ENCODE peak calls at places on chromosomes 13 and 19, in five cellular contexts. One of them, this sample, is unnamed.

GRCh38 chr13:75635101-75635620 is 969 bp upstream of the LMO7 start:
- DNase-seq in cardiac muscle cell: no peak
- DNase-seq in CD8-positive, alpha-beta memory T cell: no peak
- DNase-seq in body of pancreas: no peak
- DNase-seq in dorsolateral prefrontal cortex: no peak
- DNase-seq in this sample: no peak

GRCh38 chr19:19662344-19662743 is 1.1 kb downstream of the ATP13A1 start:
- DNase-seq in cardiac muscle cell: no peak
- DNase-seq in CD8-positive, alpha-beta memory T cell: peak; percentile 43
- DNase-seq in body of pancreas: no peak
- DNase-seq in dorsolateral prefrontal cortex: no peak
- DNase-seq in this sample: no peak

GRCh38 chr19:21221653-21222052 is 79.8 kb downstream of the ZNF431 start:
- DNase-seq in cardiac muscle cell: no peak
- DNase-seq in CD8-positive, alpha-beta memory T cell: no peak
- DNase-seq in body of pancreas: no peak
- DNase-seq in dorsolateral prefrontal cortex: no peak
- DNase-seq in this sample: no peak

GRCh38 chr13:108276060-108276459 is 6.5 kb downstream of the TNFSF13B start:
- DNase-seq in cardiac muscle cell: peak; percentile 45
- DNase-seq in CD8-positive, alpha-beta memory T cell: no peak
- DNase-seq in body of pancreas: no peak
- DNase-seq in dorsolateral prefrontal cortex: no peak
- DNase-seq in this sample: peak; percentile 32

GRCh38 chr13:50829896-50830295 is 13.6 kb downstream of the DLEU7 start:
- DNase-seq in cardiac muscle cell: peak; percentile 65
- DNase-seq in CD8-positive, alpha-beta memory T cell: no peak
- DNase-seq in body of pancreas: no peak
- DNase-seq in dorsolateral prefrontal cortex: no peak
- DNase-seq in this sample: no peak

GRCh38 chr13:21526707-21527454 is 67.8 kb upstream of the ZDHHC20 start:
- DNase-seq in cardiac muscle cell: no peak
- DNase-seq in CD8-positive, alpha-beta memory T cell: no peak
- DNase-seq in body of pancreas: no peak
- DNase-seq in dorsolateral prefrontal cortex: no peak
- DNase-seq in this sample: peak; percentile 11

GRCh38 chr13:112510002-112510780 is 77.8 kb downstream of the TUBGCP3 start:
- DNase-seq in cardiac muscle cell: peak; percentile 64
- DNase-seq in CD8-positive, alpha-beta memory T cell: no peak
- DNase-seq in body of pancreas: no peak
- DNase-seq in dorsolateral prefrontal cortex: no peak
- DNase-seq in this sample: peak; percentile 14

GRCh38 chr13:87923713-87924112 is 252.5 kb downstream of the SLITRK5 start:
- DNase-seq in cardiac muscle cell: no peak
- DNase-seq in CD8-positive, alpha-beta memory T cell: no peak
- DNase-seq in body of pancreas: peak; percentile 15
- DNase-seq in dorsolateral prefrontal cortex: no peak
- DNase-seq in this sample: no peak

GRCh38 chr19:56110515-56111448 is 10.3 kb downstream of the ZNF787 start:
- DNase-seq in cardiac muscle cell: peak; percentile 72
- DNase-seq in CD8-positive, alpha-beta memory T cell: no peak
- DNase-seq in body of pancreas: peak; percentile 59
- DNase-seq in dorsolateral prefrontal cortex: no peak
- DNase-seq in this sample: peak; percentile 15

GRCh38 chr19:4744451-4745170 is 21.0 kb upstream of the DPP9 start:
- DNase-seq in cardiac muscle cell: peak; percentile 97
- DNase-seq in CD8-positive, alpha-beta memory T cell: no peak
- DNase-seq in body of pancreas: no peak
- DNase-seq in dorsolateral prefrontal cortex: peak; percentile 65
- DNase-seq in this sample: no peak

GRCh38 chr19:6271251-6271650 is 8.5 kb downstream of the MLLT1 start:
- DNase-seq in cardiac muscle cell: no peak
- DNase-seq in CD8-positive, alpha-beta memory T cell: no peak
- DNase-seq in body of pancreas: no peak
- DNase-seq in dorsolateral prefrontal cortex: no peak
- DNase-seq in this sample: no peak

GRCh38 chr19:14400913-14401312 is 18.2 kb downstream of the DDX39A start:
- DNase-seq in cardiac muscle cell: no peak
- DNase-seq in CD8-positive, alpha-beta memory T cell: no peak
- DNase-seq in body of pancreas: no peak
- DNase-seq in dorsolateral prefrontal cortex: no peak
- DNase-seq in this sample: no peak

GRCh38 chr19:18574691-18575291 is 3.1 kb downstream of the UBA52 start:
- DNase-seq in cardiac muscle cell: no peak
- DNase-seq in CD8-positive, alpha-beta memory T cell: no peak
- DNase-seq in body of pancreas: no peak
- DNase-seq in dorsolateral prefrontal cortex: no peak
- DNase-seq in this sample: no peak

GRCh38 chr19:19461671-19462622 is 53.4 kb downstream of the TSSK6 start:
- DNase-seq in cardiac muscle cell: peak; percentile 65
- DNase-seq in CD8-positive, alpha-beta memory T cell: peak; percentile 58
- DNase-seq in body of pancreas: peak; percentile 76
- DNase-seq in dorsolateral prefrontal cortex: no peak
- DNase-seq in this sample: peak; percentile 59

GRCh38 chr13:100827489-100828000 is 152.9 kb upstream of the TMTC4 start:
- DNase-seq in cardiac muscle cell: no peak
- DNase-seq in CD8-positive, alpha-beta memory T cell: no peak
- DNase-seq in body of pancreas: no peak
- DNase-seq in dorsolateral prefrontal cortex: no peak
- DNase-seq in this sample: no peak

GRCh38 chr19:51018745-51019543 is 565 bp downstream of the KLK10 start:
- DNase-seq in cardiac muscle cell: peak; percentile 21
- DNase-seq in CD8-positive, alpha-beta memory T cell: no peak
- DNase-seq in body of pancreas: no peak
- DNase-seq in dorsolateral prefrontal cortex: no peak
- DNase-seq in this sample: no peak

GRCh38 chr13:67369895-67370660 is 139.9 kb upstream of the PCDH9 start:
- DNase-seq in cardiac muscle cell: peak; percentile 92
- DNase-seq in CD8-positive, alpha-beta memory T cell: no peak
- DNase-seq in body of pancreas: no peak
- DNase-seq in dorsolateral prefrontal cortex: no peak
- DNase-seq in this sample: no peak

GRCh38 chr13:24032674-24033073 is 127.8 kb upstream of the SPATA13 start:
- DNase-seq in cardiac muscle cell: peak; percentile 49
- DNase-seq in CD8-positive, alpha-beta memory T cell: no peak
- DNase-seq in body of pancreas: peak; percentile 35
- DNase-seq in dorsolateral prefrontal cortex: no peak
- DNase-seq in this sample: no peak

GRCh38 chr13:24032252-24032651 is 128.3 kb upstream of the SPATA13 start:
- DNase-seq in cardiac muscle cell: peak; percentile 95
- DNase-seq in CD8-positive, alpha-beta memory T cell: no peak
- DNase-seq in body of pancreas: no peak
- DNase-seq in dorsolateral prefrontal cortex: no peak
- DNase-seq in this sample: no peak

GRCh38 chr13:24035411-24035810 is 125.1 kb upstream of the SPATA13 start:
- DNase-seq in cardiac muscle cell: no peak
- DNase-seq in CD8-positive, alpha-beta memory T cell: no peak
- DNase-seq in body of pancreas: no peak
- DNase-seq in dorsolateral prefrontal cortex: no peak
- DNase-seq in this sample: no peak

GRCh38 chr13:24036115-24036514 is 124.4 kb upstream of the SPATA13 start:
- DNase-seq in cardiac muscle cell: peak; percentile 90
- DNase-seq in CD8-positive, alpha-beta memory T cell: no peak
- DNase-seq in body of pancreas: no peak
- DNase-seq in dorsolateral prefrontal cortex: no peak
- DNase-seq in this sample: no peak

DNA sequence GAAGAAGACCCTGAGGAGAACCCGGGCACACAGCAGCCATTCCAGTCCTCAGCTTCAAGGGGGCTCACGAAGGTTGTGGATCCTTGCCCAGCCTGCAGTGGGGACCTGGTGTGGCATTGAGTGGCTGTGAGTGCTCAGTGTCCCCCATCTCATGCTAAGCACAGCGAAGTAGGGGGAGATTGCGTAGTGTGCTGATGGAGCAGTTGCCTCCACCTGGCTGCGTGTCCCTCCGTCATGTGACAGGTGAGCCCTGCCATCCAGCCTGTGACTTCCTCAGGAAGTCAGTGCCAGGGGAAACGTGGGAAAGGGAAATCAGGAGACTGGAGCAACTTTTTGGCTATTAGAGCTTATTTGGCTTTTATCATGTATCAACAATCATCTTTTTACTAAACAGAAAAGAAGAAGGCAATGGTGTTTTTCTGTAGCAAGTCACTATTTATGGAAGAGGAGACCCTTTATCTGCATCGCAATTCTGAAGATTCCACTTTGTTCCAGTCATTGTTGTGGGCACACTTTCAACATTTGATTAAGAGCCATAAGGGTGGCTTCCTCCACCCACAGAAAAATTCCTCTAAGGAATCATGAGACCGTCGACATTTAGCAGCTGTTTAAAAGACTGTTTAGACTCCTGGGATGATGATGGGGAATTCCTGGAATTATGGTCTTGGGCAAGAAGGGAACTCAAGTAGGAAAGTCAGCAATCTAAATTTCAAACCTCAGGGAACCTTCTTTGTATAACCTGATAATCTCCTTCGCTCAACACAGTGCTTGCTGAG is 126.8 kb upstream of the SPATA13 start:
- DNase-seq in cardiac muscle cell: peak; percentile 95
- DNase-seq in CD8-positive, alpha-beta memory T cell: no peak
- DNase-seq in body of pancreas: no peak
- DNase-seq in dorsolateral prefrontal cortex: no peak
- DNase-seq in this sample: no peak
- H3K27ac ChIP-seq in cardiac muscle cell: no peak overlapping the region
- H3K27ac ChIP-seq in CD8-positive, alpha-beta memory T cell: no peak overlapping the region
- H3K27ac ChIP-seq in body of pancreas: peak overlapping the region; percentile 75
- H3K27ac ChIP-seq in dorsolateral prefrontal cortex: peak overlapping the region; percentile 8
- H3K27ac ChIP-seq in this sample: no peak overlapping the region

GRCh38 chr19:484494-484893 is 11.8 kb upstream of the MADCAM1 start:
- DNase-seq in cardiac muscle cell: no peak
- DNase-seq in CD8-positive, alpha-beta memory T cell: no peak
- DNase-seq in body of pancreas: no peak
- DNase-seq in dorsolateral prefrontal cortex: no peak
- DNase-seq in this sample: no peak
- H3K27ac ChIP-seq in cardiac muscle cell: no peak overlapping the region
- H3K27ac ChIP-seq in CD8-positive, alpha-beta memory T cell: no peak overlapping the region
- H3K27ac ChIP-seq in body of pancreas: no peak overlapping the region
- H3K27ac ChIP-seq in dorsolateral prefrontal cortex: peak overlapping the region; percentile 100
- H3K27ac ChIP-seq in this sample: no peak overlapping the region

GRCh38 chr13:71525004-71525403 is 342.0 kb downstream of the DACH1 start:
- DNase-seq in cardiac muscle cell: no peak
- DNase-seq in CD8-positive, alpha-beta memory T cell: no peak
- DNase-seq in body of pancreas: no peak
- DNase-seq in dorsolateral prefrontal cortex: no peak
- DNase-seq in this sample: no peak
- H3K27ac ChIP-seq in cardiac muscle cell: no peak overlapping the region
- H3K27ac ChIP-seq in CD8-positive, alpha-beta memory T cell: no peak overlapping the region
- H3K27ac ChIP-seq in body of pancreas: no peak overlapping the region
- H3K27ac ChIP-seq in dorsolateral prefrontal cortex: no peak overlapping the region
- H3K27ac ChIP-seq in this sample: no peak overlapping the region

DNA sequence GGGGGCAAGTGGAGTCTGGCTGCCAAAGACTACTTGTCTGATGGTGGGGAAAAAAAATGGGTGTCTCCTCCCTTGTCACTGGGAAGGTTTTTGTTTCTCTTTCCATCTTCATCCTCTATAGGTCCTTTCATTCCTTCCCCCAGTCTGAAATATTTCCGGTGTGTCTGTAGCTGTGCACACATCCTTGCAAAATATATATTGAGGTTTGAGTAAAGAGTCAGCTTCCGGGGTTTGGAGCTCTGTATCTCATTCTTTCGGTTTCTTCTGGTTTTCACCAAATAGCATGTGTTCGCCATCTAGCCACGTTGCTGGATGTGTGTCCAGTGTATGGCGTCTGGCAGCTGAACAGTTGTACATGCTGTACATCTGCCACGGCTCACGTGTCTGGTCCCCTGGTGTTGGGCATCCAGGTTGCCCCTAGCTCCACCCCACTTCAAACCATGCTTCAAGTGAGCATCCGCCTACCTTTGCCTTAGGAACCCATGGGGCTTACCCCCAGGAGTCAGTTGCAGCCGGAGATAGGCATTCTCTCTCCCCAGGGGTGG is 142.2 kb downstream of the SIPA1L3 start:
- DNase-seq in cardiac muscle cell: peak; percentile 49
- DNase-seq in CD8-positive, alpha-beta memory T cell: peak; percentile 68
- DNase-seq in body of pancreas: no peak
- DNase-seq in dorsolateral prefrontal cortex: no peak
- DNase-seq in this sample: peak; percentile 59
- H3K27ac ChIP-seq in cardiac muscle cell: no peak overlapping the region
- H3K27ac ChIP-seq in CD8-positive, alpha-beta memory T cell: peak overlapping the region; percentile 72
- H3K27ac ChIP-seq in body of pancreas: no peak overlapping the region
- H3K27ac ChIP-seq in dorsolateral prefrontal cortex: no peak overlapping the region
- H3K27ac ChIP-seq in this sample: peak overlapping the region; percentile 61